ENCODE peak calls at places on chromosome 11, in four cellular contexts. J is heart left ventricle, Z is H1, T is keratinocyte. E is an unnamed sample.
A peak's percentile ranks its signal among the peaks of the same experiment; 100 is the strongest.

GRCh38 chr11:15507592-15507991 is 392.9 kb downstream of the INSC start:
- DNase-seq in Z (no peak), J (no peak), T (no peak), E (no peak)

GRCh38 chr11:93020248-93021088 is 51.0 kb downstream of the MTNR1B start:
- DNase-seq in T (peak; percentile 89), Z (no peak), J (no peak), E (no peak)

GRCh38 chr11:62732830-62733229 is 4.5 kb downstream of the TTC9C start:
- DNase-seq in J (no peak), Z (no peak), T (no peak), E (no peak)

GRCh38 chr11:102225689-102226562 is 91.4 kb upstream of the BIRC3 start:
- DNase-seq in Z (no peak), J (no peak), T (no peak), E (no peak)

GRCh38 chr11:116648229-116649174 is 124.3 kb downstream of the BUD13 start:
- DNase-seq in J (no peak), Z (no peak), T (no peak), E (no peak)

GRCh38 chr11:47186937-47187681 is 875 bp upstream of the PACSIN3 start:
- DNase-seq in Z (peak; percentile 77), T (no peak), J (peak; percentile 87), E (peak; percentile 48)

GRCh38 chr11:18669211-18669593 is 29.4 kb upstream of the TMEM86A start:
- DNase-seq in Z (no peak), T (no peak), J (no peak), E (no peak)

GRCh38 chr11:95512177-95512576 is 277.4 kb downstream of the FAM76B start:
- DNase-seq in T (no peak), J (no peak), Z (no peak), E (no peak)

GRCh38 chr11:83249972-83250593 is 36.1 kb downstream of the CCDC90B start:
- DNase-seq in Z (no peak), J (no peak), T (no peak), E (peak; percentile 1)

GRCh38 chr11:134132808-134133207 is 63.9 kb downstream of the JAM3 start:
- DNase-seq in T (no peak), Z (no peak), J (no peak), E (no peak)

GRCh38 chr11:45450189-45450588 is 164.0 kb upstream of the SYT13 start:
- DNase-seq in J (no peak), Z (no peak), T (no peak), E (no peak)

DNA sequence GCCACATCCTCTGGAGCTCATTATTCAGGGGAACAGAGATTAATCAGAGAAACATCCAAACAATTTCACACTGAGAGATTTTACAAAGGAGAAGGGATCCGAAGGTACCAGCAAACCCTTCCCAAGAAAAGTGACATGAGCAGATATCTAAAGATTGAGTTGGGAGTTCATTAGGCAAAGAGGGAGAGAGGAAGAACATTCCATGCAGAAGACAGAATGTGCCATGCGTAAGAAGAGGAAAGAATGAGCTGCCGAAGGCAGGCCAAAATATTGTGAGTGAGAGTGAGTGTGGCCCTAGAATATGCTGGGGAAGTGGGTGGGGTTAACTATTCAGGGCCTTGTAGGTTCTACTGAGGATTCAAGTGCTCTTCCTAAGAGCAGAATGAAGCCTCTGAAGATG is 50.0 kb upstream of the LYVE1 start:
- DNase-seq in J (no peak), T (no peak), Z (no peak), E (no peak)
- H3K4me3 ChIP-seq in J (no peak overlapping the region), T (no peak overlapping the region), Z (no peak overlapping the region), E (no peak overlapping the region)

GRCh38 chr11:109552376-109552775 is 130.4 kb downstream of the C11orf87 start:
- DNase-seq in J (no peak), T (no peak), Z (no peak), E (no peak)

GRCh38 chr11:109553284-109553683 is 131.3 kb downstream of the C11orf87 start:
- DNase-seq in Z (no peak), J (no peak), T (no peak), E (no peak)

DNA sequence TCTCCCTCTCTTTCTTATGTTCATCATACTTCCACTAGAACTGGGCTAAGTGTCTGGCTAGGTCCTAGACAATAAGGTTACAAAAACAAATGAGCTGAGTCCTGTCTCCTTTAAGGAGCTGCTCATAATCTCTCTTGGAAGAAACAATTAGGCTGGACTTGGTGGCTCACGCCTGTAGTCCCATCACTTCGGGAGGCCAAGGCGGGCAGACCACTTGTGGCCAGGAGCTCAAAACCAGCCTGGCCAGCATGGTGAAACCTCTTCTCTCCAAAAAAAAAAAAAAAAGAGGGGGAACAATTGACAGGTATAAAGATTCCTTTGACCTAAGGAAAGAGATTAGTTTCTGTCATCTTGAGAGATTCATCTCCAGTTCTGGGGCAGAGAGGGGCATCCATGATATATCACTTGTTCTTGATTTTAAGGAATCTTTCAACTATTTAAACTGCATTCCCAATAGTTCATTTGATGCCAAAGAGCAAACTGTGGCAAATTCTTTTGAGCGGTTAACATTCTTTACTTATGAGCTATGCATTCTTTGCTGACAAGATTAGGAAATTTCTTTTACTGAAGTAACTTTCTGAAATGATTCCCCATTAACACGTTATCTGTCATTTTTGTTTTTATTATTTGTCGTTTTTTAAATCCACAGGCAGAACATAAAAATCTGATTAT is 125.5 kb downstream of the C11orf87 start:
- DNase-seq in Z (no peak), J (no peak), T (no peak), E (no peak)
- H3K27ac ChIP-seq in Z (no peak overlapping the region), J (no peak overlapping the region), T (peak overlapping the region; percentile 13), E (no peak overlapping the region)

GRCh38 chr11:12147827-12148226 is 37.4 kb downstream of the MICAL2 start:
- DNase-seq in T (no peak), J (no peak), Z (no peak), E (no peak)
- H3K4me3 ChIP-seq in T (no peak overlapping the region), J (no peak overlapping the region), Z (no peak overlapping the region), E (no peak overlapping the region)

GRCh38 chr11:86639172-86639571 is 33.2 kb downstream of the ME3 start:
- DNase-seq in Z (no peak), J (no peak), T (no peak), E (no peak)

GRCh38 chr11:86638673-86639072 is 33.7 kb downstream of the ME3 start:
- DNase-seq in Z (no peak), J (no peak), T (no peak), E (no peak)

GRCh38 chr11:86637976-86638375 is 34.4 kb downstream of the ME3 start:
- DNase-seq in J (no peak), T (no peak), Z (no peak), E (no peak)

GRCh38 chr11:86644291-86644690 is 28.1 kb downstream of the ME3 start:
- DNase-seq in Z (no peak), J (no peak), T (no peak), E (no peak)

GRCh38 chr11:86641537-86642270 is 30.7 kb downstream of the ME3 start:
- DNase-seq in T (no peak), Z (no peak), J (no peak), E (no peak)
- H3K27ac ChIP-seq in T (no peak overlapping the region), Z (no peak overlapping the region), J (no peak overlapping the region), E (no peak overlapping the region)

DNA sequence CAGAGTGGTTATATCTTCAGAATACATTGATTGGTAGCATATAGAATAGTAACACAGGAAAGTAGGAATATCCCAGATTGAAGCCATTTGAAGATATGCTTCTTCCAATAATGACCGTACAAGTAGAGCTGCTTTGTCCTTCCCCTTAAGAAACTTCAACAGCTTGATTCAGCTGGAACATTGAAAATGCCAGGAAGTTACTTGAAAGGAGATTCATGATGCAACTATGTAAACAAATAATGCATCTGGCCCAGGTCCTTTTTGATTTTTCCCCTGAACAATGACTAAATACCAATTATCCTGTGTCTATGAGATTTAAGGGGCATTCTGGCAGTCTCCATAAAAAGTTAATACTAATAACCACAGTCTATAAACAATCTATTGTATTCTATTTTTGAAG is 3.0 kb downstream of the DKK3 start:
- DNase-seq in J (no peak), T (no peak), Z (no peak), E (no peak)
- H3K4me3 ChIP-seq in J (no peak overlapping the region), T (peak overlapping the region; percentile 2), Z (no peak overlapping the region), E (no peak overlapping the region)

DNA sequence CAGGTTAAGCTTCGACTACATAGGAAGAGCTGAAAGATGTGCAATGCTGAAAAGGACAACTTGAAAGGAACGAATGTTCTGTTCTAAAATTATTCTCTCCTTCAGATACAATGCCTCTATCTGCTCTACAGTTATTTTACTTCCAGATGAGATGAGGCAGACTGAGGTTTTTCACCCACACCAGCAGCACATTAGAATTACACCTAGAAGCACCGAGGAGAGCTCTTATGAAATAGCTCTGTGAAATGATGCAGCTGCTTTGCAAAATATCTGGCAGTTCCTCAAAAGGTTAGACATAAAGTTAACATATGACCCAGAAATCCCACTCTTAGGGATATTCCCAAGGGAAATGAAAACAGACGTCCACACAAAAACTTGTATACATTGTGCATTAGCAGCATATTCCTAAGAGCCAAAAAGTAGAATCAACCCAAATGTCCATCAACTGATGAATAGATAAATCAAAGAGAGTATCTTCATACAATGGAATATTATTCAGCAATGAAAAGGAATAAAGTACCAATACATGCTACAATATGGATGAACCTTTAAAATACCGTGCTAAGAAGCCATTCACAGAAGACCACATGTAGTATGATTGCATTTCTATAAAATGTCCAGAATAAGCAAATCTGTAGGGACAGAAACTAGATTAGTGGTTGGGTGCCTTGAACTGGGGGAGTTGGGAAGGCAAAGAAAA is 34.5 kb downstream of the WT1 start:
- DNase-seq in T (no peak), J (no peak), Z (no peak), E (no peak)
- H3K27ac ChIP-seq in T (no peak overlapping the region), J (no peak overlapping the region), Z (no peak overlapping the region), E (no peak overlapping the region)

DNA sequence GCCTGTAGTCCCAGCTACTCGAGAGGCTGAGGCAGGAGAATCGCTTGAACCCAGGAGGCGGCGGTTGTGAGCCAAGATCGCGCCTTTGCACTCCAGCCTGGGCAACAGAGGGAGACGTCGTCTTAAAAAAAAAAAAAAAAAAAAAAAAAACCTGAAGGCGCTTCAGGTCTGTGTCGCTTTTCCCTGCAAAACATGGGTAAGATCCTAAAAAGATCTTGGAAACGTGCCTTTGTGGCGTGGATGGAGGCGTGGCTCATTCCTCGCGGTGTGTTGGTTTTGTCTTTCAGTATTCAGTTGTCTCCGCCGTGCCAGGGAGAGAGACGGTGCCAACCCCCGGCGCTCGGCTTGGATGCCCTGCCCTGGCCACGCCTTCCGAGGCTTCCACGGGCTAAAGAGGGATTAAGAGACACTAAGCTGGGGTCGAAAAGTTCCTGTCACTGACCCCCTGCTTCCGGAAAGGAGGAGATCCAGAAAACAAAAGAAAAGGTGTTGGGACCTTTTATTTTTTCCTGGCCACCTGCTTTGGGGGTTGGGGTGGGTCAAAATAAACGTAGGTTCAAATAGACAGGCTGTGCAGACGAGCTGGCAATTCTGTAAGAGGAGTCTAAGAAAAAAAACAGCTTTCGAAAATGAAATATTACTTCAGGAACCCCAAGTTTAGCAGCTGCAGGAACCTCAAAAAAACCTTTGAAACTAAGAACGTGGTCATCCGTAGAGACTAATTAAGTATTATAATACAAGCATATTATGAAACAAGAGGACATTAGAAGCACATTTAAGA is 1.1 kb upstream of the SLC35F2 start:
- DNase-seq in J (no peak), T (no peak), Z (peak; percentile 63), E (no peak)
- H3K4me3 ChIP-seq in J (peak overlapping the region; percentile 82), T (peak overlapping the region; percentile 97), Z (peak overlapping the region; percentile 85), E (peak overlapping the region; percentile 75)

GRCh38 chr11:61297341-61297740 is 2.2 kb upstream of the VWCE start:
- DNase-seq in Z (no peak), J (no peak), T (no peak), E (no peak)

GRCh38 chr11:61295596-61295926 is 445 bp upstream of the VWCE start:
- DNase-seq in J (no peak), Z (no peak), T (no peak), E (no peak)

GRCh38 chr11:61290905-61291690 is 4.0 kb downstream of the VWCE start:
- DNase-seq in Z (peak; percentile 65), J (no peak), T (no peak), E (no peak)

GRCh38 chr11:61294717-61295595 is at the start of gene VWCE:
- DNase-seq in J (peak; percentile 37), T (no peak), Z (peak; percentile 86), E (no peak)

GRCh38 chr11:61293869-61294716 is 1.0 kb downstream of the VWCE start:
- DNase-seq in J (peak; percentile 52), Z (peak; percentile 57), T (no peak), E (no peak)
- H3K27ac ChIP-seq in J (no peak overlapping the region), Z (peak overlapping the region; percentile 57), T (no peak overlapping the region), E (no peak overlapping the region)